ENCODE peak calls at places on chromosomes 11 and 22, in seven cellular contexts. Z is EL; L is progenitor cell of endocrine pancreas; A is mucosa of descending colon; T is stimulated activated CD4-positive, alpha-beta T cell treated with anti-CD3 and anti-CD28 coated beads, Interleukin-2, amount 100 ng/mL, for 48 hours; F is NCI-H1694; O is stomach. M is an unnamed sample.

GRCh38 chr11:109984634-109985289 is 108.4 kb upstream of the ZC3H12C start:
- DNase-seq in T (no peak), O (no peak), F (no peak), Z (no peak), A (no peak), L (no peak), M (no peak)

GRCh38 chr11:1943977-1944376 is 3.2 kb upstream of the MRPL23 start:
- DNase-seq in L (no peak), F (no peak), Z (peak), T (no peak), O (no peak), A (no peak), M (no peak)

GRCh38 chr11:20274031-20274430 is 89.5 kb upstream of the HTATIP2 start:
- DNase-seq in L (no peak), T (no peak), O (no peak), A (no peak), F (no peak), Z (no peak), M (no peak)

GRCh38 chr11:120706257-120706656 is 194.7 kb downstream of the GRIK4 start:
- DNase-seq in A (no peak), O (no peak), T (no peak), F (no peak), L (no peak), Z (no peak), M (no peak)

GRCh38 chr11:34492806-34493414 is 20.7 kb downstream of the ELF5 start:
- DNase-seq in F (peak), A (peak), T (peak), O (peak), L (peak), Z (peak), M (peak)

GRCh38 chr11:64059339-64060176 is 23.8 kb downstream of the FLRT1 start:
- DNase-seq in A (no peak), T (no peak), Z (no peak), O (no peak), F (no peak), L (no peak), M (no peak)

GRCh38 chr11:39910087-39910486 is 1549.4 kb downstream of the LRRC4C start:
- DNase-seq in Z (no peak), A (no peak), L (no peak), T (no peak), F (no peak), O (no peak), M (no peak)

GRCh38 chr11:65852508-65853248 is 5.3 kb downstream of the CFL1 start:
- DNase-seq in L (no peak), Z (peak), T (no peak), F (no peak), A (no peak), O (no peak), M (no peak)

GRCh38 chr11:47328449-47329390 is 23.8 kb downstream of the MYBPC3 start:
- DNase-seq in O (no peak), A (no peak), T (no peak), L (no peak), F (no peak), Z (no peak), M (no peak)

GRCh38 chr22:24009227-24010017 is 1.7 kb upstream of the CABIN1 start:
- DNase-seq in O (no peak), F (no peak), T (no peak), Z (no peak), L (no peak), A (no peak), M (no peak)

GRCh38 chr11:12100886-12101285 is 9.5 kb upstream of the MICAL2 start:
- DNase-seq in L (no peak), T (no peak), F (no peak), Z (no peak), O (no peak), A (no peak), M (no peak)

GRCh38 chr11:131662310-131662709 is 291.9 kb downstream of the NTM start:
- DNase-seq in F (no peak), A (no peak), T (no peak), Z (no peak), O (no peak), L (no peak), M (no peak)

GRCh38 chr11:118691926-118692830 is 12.7 kb upstream of the TREH start:
- DNase-seq in A (peak), T (peak), Z (peak), L (no peak), F (no peak), O (no peak), M (no peak)

GRCh38 chr11:121437018-121437685 is 15.0 kb upstream of the SORL1 start:
- DNase-seq in F (no peak), T (no peak), L (no peak), A (no peak), Z (no peak), O (no peak), M (no peak)

M was measured in NCI-H1048.